ENCODE peak calls at places on chromosomes 16 and 17, in five cellular contexts. O is MM.1S, A is heart left ventricle, B is pancreas, H is heart right ventricle. I is an unnamed sample.

GRCh38 chr16:55955845-55956244 is 80.7 kb upstream of the CES5A start:
- DNase-seq in H (peak), A (peak), O (no peak), B (no peak), I (no peak)

GRCh38 chr17:6374271-6374691 is 60.6 kb downstream of the AIPL1 start:
- DNase-seq in B (no peak), A (no peak), H (no peak), O (no peak), I (no peak)

GRCh38 chr17:72702998-72703397 is 389.5 kb downstream of the SLC39A11 start:
- DNase-seq in O (no peak), A (no peak), B (no peak), H (no peak), I (no peak)

GRCh38 chr16:66479661-66480264 is 52.7 kb downstream of the BEAN1 start:
- DNase-seq in O (no peak), A (no peak), H (no peak), B (no peak), I (no peak)

GRCh38 chr17:39929657-39930407 is 2.3 kb downstream of the LRRC3C start:
- DNase-seq in B (no peak), A (no peak), O (no peak), H (no peak), I (no peak)

GRCh38 chr16:49643429-49644142 is 212.3 kb downstream of the ZNF423 start:
- DNase-seq in O (no peak), H (no peak), A (no peak), B (no peak), I (no peak)

GRCh38 chr16:2966043-2966802 is 2.1 kb downstream of the KREMEN2 start:
- DNase-seq in H (no peak), O (no peak), B (peak), A (peak), I (no peak)

GRCh38 chr16:76287466-76287865 is 10.3 kb downstream of the CNTNAP4 start:
- DNase-seq in O (no peak), B (no peak), A (no peak), H (no peak), I (no peak)

GRCh38 chr17:50765454-50766221 is 1.7 kb downstream of the ANKRD40CL start:
- DNase-seq in A (no peak), H (no peak), B (peak), O (peak), I (peak)

GRCh38 chr17:29769225-29769624 is 146.5 kb upstream of the CORO6 start:
- DNase-seq in A (no peak), H (no peak), B (no peak), O (no peak), I (no peak)

GRCh38 chr16:10946308-10946707 is 1.9 kb downstream of the CLEC16A start:
- DNase-seq in H (no peak), A (no peak), O (no peak), B (no peak), I (no peak)

GRCh38 chr16:65751622-65752598 is 614.6 kb upstream of the CDH5 start:
- DNase-seq in H (no peak), A (no peak), B (no peak), O (no peak), I (no peak)

GRCh38 chr16:8958344-8958808 is 5.3 kb downstream of the USP7 start:
- DNase-seq in H (no peak), B (no peak), A (no peak), O (no peak), I (no peak)

GRCh38 chr16:318628-319027 is 33.9 kb downstream of the AXIN1 start:
- DNase-seq in B (no peak), A (no peak), O (no peak), H (no peak), I (no peak)

GRCh38 chr17:59487161-59487873 is 78.1 kb upstream of the DHX40 start:
- DNase-seq in H (no peak), B (no peak), A (no peak), O (no peak), I (no peak)

GRCh38 chr17:57784226-57784895 is 39.3 kb upstream of the CCDC182 start:
- DNase-seq in H (no peak), A (no peak), O (no peak), B (no peak), I (no peak)

GRCh38 chr16:9318764-9319163 is 227.3 kb downstream of the HAPSTR1 start:
- DNase-seq in O (no peak), H (no peak), A (no peak), B (no peak), I (no peak)

GRCh38 chr16:67388591-67388990 is 4.7 kb downstream of the TPPP3 start:
- DNase-seq in H (no peak), A (no peak), O (no peak), B (no peak), I (no peak)

GRCh38 chr17:81869221-81870154 is 1.6 kb downstream of the ARHGDIA start:
- DNase-seq in H (peak), O (no peak), A (no peak), B (peak), I (no peak)

GRCh38 chr17:77735341-77736206 is 222.9 kb upstream of the TNRC6C start:
- DNase-seq in H (peak), O (no peak), B (no peak), A (peak), I (no peak)

GRCh38 chr16:56107944-56108583 is 83.2 kb upstream of the GNAO1 start:
- DNase-seq in A (peak), H (peak), B (no peak), O (no peak), I (no peak)

GRCh38 chr17:58091024-58091567 is 7.9 kb downstream of the DYNLL2 start:
- DNase-seq in B (no peak), A (no peak), O (no peak), H (no peak), I (no peak)

GRCh38 chr17:79919164-79919585 is 79.9 kb upstream of the CBX4 start:
- DNase-seq in B (peak), H (peak), A (peak), O (no peak), I (no peak)

GRCh38 chr17:4038076-4038475 is 73.8 kb upstream of the ATP2A3 start:
- DNase-seq in O (no peak), H (no peak), B (no peak), A (no peak), I (no peak)

GRCh38 chr17:17781591-17782424 is 55.0 kb downstream of the SREBF1 start:
- DNase-seq in O (no peak), H (peak), B (peak), A (peak), I (no peak)

GRCh38 chr16:1526608-1527555 is 6.6 kb upstream of the TMEM204 start:
- DNase-seq in A (no peak), H (no peak), B (no peak), O (peak), I (no peak)

GRCh38 chr16:11190585-11191565 is 65.1 kb downstream of the SOCS1 start:
- DNase-seq in H (no peak), A (no peak), O (no peak), B (no peak), I (no peak)

GRCh38 chr16:56263711-56264608 is 72.7 kb downstream of the GNAO1 start:
- DNase-seq in A (peak), O (no peak), H (peak), B (no peak), I (no peak)

GRCh38 chr16:20866161-20866772 is 33.9 kb downstream of the DCUN1D3 start:
- DNase-seq in H (peak), B (peak), A (no peak), O (no peak), I (no peak)

GRCh38 chr17:40063034-40063765 is 435 bp downstream of the THRA start:
- DNase-seq in B (peak), O (peak), A (peak), H (no peak), I (no peak)

GRCh38 chr16:2707368-2708289 is 12.4 kb downstream of the PRSS27 start:
- DNase-seq in H (no peak), A (no peak), B (no peak), O (no peak), I (no peak)

GRCh38 chr17:10295728-10296343 is 77.0 kb downstream of the MYH13 start:
- DNase-seq in O (peak), B (peak), H (peak), A (peak), I (no peak)

GRCh38 chr16:87634411-87634810 is 32.1 kb downstream of the JPH3 start:
- DNase-seq in H (no peak), O (no peak), B (no peak), A (no peak), I (no peak)

GRCh38 chr16:87637357-87637756 is 35.0 kb downstream of the JPH3 start:
- DNase-seq in H (no peak), O (no peak), A (no peak), B (no peak), I (no peak)

GRCh38 chr16:87636050-87636684 is 33.9 kb downstream of the JPH3 start:
- DNase-seq in O (peak), A (peak), H (peak), B (peak), I (no peak)

GRCh38 chr16:87636741-87637140 is 34.4 kb downstream of the JPH3 start:
- DNase-seq in A (no peak), O (no peak), B (no peak), H (no peak), I (no peak)

GRCh38 chr16:87635541-87636049 is 33.3 kb downstream of the JPH3 start:
- DNase-seq in A (peak), H (peak), O (peak), B (peak), I (no peak)
- H3K4me3 ChIP-seq in A (peak), H (peak), O (no peak), B (no peak), I (no peak)

GRCh38 chr16:6889106-6889505 is 443.5 kb upstream of the RBFOX1 start:
- DNase-seq in O (no peak), H (no peak), B (no peak), A (no peak), I (no peak)
- H3K4me3 ChIP-seq in O (no peak), H (no peak), B (no peak), A (no peak), I (no peak)

GRCh38 chr17:48577330-48577945 is 712 bp downstream of the HOXB4 start:
- DNase-seq in A (no peak), B (no peak), O (no peak), H (no peak), I (no peak)

GRCh38 chr17:48582750-48583069 is 4.6 kb upstream of the HOXB4 start:
- DNase-seq in O (no peak), A (no peak), B (no peak), H (no peak), I (no peak)

GRCh38 chr17:48577946-48578615 is at the start of gene HOXB4:
- DNase-seq in B (no peak), A (peak), O (peak), H (peak), I (peak)

GRCh38 chr17:48578616-48579560 is 738 bp upstream of the HOXB4 start:
- DNase-seq in O (no peak), A (no peak), B (no peak), H (no peak), I (no peak)

GRCh38 chr17:48579738-48580543 is 1.8 kb upstream of the HOXB4 start:
- DNase-seq in B (no peak), A (no peak), O (no peak), H (no peak), I (no peak)
- H3K4me3 ChIP-seq in B (no peak), A (no peak), O (no peak), H (no peak), I (no peak)

GRCh38 chr17:55513885-55514590 is 2.8 kb upstream of the SMIM36 start:
- DNase-seq in B (peak), H (peak), A (peak), O (peak), I (peak)
- H3K4me3 ChIP-seq in B (no peak), H (no peak), A (no peak), O (no peak), I (no peak)

GRCh38 chr17:76384987-76385891 is 830 bp downstream of the SPHK1 start:
- DNase-seq in H (peak), A (peak), O (no peak), B (peak), I (no peak)
- H3K4me3 ChIP-seq in H (peak), A (peak), O (peak), B (peak), I (peak)

DNA sequence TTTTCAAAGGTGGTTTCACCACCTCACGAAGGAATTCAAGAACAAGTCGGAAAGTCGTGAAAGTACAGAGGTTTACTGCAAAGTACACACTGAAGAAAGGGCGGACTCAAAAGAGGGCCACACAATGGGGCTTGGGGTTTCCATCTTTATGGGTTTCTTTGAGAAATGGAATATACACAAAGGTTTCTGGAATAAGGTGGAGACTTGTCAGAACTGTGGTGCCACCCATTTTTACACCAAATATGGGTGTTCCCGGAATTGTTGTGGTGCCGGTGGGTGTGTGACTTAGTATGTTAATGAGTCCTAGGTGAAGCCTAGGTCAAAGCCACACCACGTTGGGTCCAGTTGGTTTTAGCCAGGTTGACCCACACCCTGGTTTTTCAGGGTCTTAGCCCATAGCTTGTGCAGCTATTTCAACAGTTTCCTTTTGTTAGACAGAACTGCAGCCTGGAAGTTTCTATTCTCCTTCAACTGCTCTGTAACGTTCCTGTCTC is 567 bp upstream of the GCSH start:
- DNase-seq in A (no peak), B (peak), O (no peak), H (no peak), I (no peak)
- H3K4me3 ChIP-seq in A (peak), B (no peak), O (peak), H (peak), I (peak)

DNA sequence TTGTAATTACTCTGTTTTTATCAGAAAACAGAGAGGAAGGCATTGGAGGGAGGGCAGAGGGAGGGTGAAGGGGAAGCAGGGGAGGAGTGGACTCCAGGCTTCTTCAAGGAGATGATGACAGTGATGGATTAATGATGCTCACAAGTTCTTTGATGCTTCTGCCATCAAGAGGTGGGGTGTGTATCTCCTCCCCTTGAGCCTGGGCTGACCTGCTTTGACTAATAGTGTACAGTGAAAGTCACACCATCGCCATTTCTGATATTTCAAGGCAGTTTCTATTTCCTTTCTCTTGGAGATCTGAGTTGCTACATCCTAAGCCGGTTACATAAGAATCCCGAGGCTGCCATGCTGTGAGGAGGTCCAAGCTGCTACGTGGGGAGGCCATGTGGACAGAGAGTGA is 312.5 kb downstream of the MAF start:
- DNase-seq in O (no peak), B (no peak), H (no peak), A (no peak), I (no peak)
- H3K4me3 ChIP-seq in O (no peak), B (no peak), H (no peak), A (no peak), I (no peak)

DNA sequence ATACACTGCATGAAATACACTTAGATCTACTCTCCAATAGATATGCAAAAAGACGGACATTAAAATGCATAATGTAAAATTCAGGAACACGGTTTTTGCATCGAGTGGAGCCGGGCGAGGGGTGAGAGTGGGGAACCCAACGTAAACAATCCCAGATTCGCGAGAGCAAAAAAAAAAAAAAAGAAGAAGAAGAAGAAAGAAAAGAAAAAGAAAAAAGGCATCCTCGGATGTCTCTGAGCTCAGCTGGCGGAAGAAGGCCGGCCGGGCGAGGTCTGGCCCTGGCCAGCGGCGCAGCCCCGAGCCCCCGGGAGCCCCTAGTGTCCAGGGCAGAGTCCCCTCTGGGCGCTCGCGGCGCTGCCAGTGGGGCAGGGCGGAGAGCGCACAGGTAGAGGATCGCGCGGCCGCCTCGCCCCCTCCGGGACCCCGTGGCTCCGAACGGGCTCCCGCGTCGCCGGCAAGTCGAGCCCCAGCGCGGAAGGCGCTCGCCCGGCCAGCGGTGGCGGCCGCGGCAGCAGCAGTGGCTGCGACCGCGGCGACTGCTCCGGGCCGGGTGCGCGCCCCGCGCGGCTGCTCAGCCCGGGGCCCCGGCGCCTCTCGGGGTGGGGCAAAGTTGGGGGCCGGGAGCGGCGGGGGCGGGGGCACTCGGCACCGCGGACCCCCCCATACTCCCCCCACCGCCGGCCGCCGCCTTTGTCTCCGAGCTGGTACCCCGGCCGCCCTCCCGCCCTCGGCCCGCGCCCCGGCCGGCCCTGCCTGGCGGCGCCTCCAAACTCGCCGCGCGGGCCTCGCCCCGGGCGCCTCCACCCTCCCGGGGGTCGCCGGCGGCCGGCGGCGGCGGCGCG is 9.7 kb upstream of the ZFHX3 start:
- DNase-seq in B (no peak), O (peak), H (no peak), A (peak), I (no peak)
- H3K4me3 ChIP-seq in B (peak), O (peak), H (peak), A (peak), I (peak)

DNA sequence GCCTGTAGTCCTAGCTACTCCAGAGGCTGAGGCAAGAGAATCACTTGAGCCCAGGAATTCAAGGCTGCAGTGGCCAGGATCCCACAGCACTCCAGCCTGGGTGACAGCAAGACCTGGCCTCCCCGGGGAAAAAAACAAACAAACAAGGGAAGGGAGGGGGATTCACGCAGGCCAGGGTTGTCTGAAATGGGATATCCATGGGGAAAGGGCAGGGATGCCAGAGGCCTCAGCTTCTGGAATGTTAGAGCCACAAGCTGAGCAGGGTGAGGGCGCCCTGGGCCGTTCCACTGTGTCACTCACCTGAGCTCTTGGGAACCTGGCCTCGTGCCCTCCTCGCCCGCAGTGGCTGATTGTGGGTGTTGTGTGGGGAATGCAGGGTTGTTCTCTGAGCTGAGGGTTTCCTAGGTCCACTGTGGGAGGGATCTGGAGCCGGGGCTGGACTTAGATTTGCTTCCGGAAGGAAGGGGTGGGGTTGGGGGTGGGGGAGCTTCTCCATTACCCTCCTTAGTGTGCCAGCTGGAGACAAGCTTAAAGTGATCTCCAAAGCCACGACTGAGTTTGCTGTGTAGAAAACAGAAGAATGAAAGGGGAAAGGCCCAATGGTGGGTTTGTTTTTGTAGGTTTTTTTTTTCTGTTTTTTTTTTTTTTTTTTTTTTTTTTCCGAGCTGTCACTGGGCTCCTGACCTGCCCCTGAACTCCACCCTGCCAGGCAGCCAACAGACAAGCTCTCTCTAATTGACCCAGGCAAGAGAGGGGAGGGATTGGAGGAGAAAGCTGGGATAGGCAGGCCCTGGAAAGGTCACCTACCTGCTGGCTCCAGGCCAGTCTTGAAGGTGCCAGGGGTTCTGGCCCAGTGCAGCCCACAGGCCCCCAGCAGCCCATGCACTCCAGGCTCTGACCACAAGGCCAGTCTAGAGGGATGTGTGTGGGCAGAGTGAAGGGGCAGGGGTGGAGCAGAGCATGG is at the start of gene SULT1A1:
- DNase-seq in H (peak), A (peak), O (no peak), B (peak), I (no peak)
- H3K4me3 ChIP-seq in H (peak), A (peak), O (no peak), B (no peak), I (no peak)

DNA sequence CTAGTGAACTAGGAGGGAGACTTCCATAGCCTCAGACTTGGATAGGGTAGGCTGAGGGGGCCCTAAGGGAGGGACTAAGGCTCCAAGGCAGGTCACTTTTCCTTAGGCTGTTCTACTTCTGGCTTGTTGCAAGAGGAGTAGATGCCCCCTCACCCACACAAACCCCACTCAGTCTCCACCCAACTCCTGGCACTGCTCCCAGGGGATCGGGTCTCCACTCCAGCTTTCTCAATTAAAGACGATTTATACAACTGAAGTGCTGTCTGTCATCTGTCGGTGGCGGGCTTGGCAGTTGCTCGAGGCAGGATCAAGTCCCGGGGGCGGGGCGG is 215 bp upstream of the CHRNB1 start:
- DNase-seq in O (no peak), A (no peak), H (no peak), B (peak), I (no peak)
- H3K4me3 ChIP-seq in O (no peak), A (peak), H (peak), B (peak), I (no peak)